ENCODE peak calls at places on chromosomes 7 and 10, in four cellular contexts. S is breast epithelium, A is heart left ventricle, X is A549. M is an unnamed sample. For H3K4me1, the result is how much of the 10 kb centered on the place peaks cover.

GRCh38 chr10:13984647-13985155 is 346.0 kb downstream of the FRMD4A start:
- DNase-seq in X (peak), S (no peak), A (no peak), M (no peak)

GRCh38 chr7:112292162-112292561 is 85.7 kb downstream of the ZNF277 start:
- DNase-seq in A (no peak), S (no peak), X (no peak), M (no peak)

GRCh38 chr10:32938554-32939061 is 19.4 kb downstream of the ITGB1 start:
- DNase-seq in X (peak), A (peak), S (no peak), M (peak)

GRCh38 chr7:86978804-86979506 is 80.5 kb downstream of the ELAPOR2 start:
- DNase-seq in A (no peak), X (no peak), S (no peak), M (no peak)

GRCh38 chr10:37885850-37886249 is 28.4 kb upstream of the ZNF248 start:
- DNase-seq in A (no peak), S (no peak), X (no peak), M (no peak)

GRCh38 chr7:149354119-149354518 is 92.1 kb downstream of the ZNF783 start:
- DNase-seq in X (no peak), A (no peak), S (no peak), M (no peak)

GRCh38 chr10:103273026-103273425 is 3.9 kb upstream of the INA start:
- DNase-seq in A (peak), X (peak), S (no peak), M (no peak)

GRCh38 chr10:34112431-34112830 is 702.7 kb downstream of the PARD3 start:
- DNase-seq in A (no peak), S (no peak), X (no peak), M (no peak)

GRCh38 chr10:60099998-60100747 is 193.8 kb upstream of the CCDC6 start:
- DNase-seq in S (no peak), A (no peak), X (peak), M (no peak)

GRCh38 chr7:93115796-93116195 is 2.0 kb downstream of the SAMD9 start:
- DNase-seq in A (no peak), S (no peak), X (peak), M (no peak)

GRCh38 chr7:1124816-1125602 is 35.0 kb downstream of the ZFAND2A start:
- DNase-seq in X (no peak), S (peak), A (peak), M (peak)

GRCh38 chr7:130897515-130898419 is 163.8 kb upstream of the KLF14 start:
- DNase-seq in A (no peak), X (no peak), S (no peak), M (no peak)

GRCh38 chr7:27745064-27745583 is 5.2 kb downstream of the TAX1BP1 start:
- DNase-seq in X (peak), S (no peak), A (no peak), M (no peak)

GRCh38 chr7:122166708-122167107 is 22.7 kb upstream of the AASS start:
- DNase-seq in A (no peak), X (no peak), S (no peak), M (no peak)

GRCh38 chr7:34723866-34724490 is 66.0 kb downstream of the NPSR1 start:
- DNase-seq in A (no peak), X (no peak), S (no peak), M (no peak)

GRCh38 chr7:95993420-95993819 is 221.1 kb downstream of the DYNC1I1 start:
- DNase-seq in S (no peak), X (no peak), A (no peak), M (no peak)

GRCh38 chr7:115869225-115869624 is 161.3 kb downstream of the TFEC start:
- DNase-seq in X (no peak), S (no peak), A (no peak), M (no peak)

GRCh38 chr7:41869091-41869490 is 166.2 kb upstream of the INHBA start:
- DNase-seq in S (no peak), A (no peak), X (no peak), M (no peak)
- H3K27ac ChIP-seq in S (no peak), A (no peak), X (no peak), M (no peak)

DNA sequence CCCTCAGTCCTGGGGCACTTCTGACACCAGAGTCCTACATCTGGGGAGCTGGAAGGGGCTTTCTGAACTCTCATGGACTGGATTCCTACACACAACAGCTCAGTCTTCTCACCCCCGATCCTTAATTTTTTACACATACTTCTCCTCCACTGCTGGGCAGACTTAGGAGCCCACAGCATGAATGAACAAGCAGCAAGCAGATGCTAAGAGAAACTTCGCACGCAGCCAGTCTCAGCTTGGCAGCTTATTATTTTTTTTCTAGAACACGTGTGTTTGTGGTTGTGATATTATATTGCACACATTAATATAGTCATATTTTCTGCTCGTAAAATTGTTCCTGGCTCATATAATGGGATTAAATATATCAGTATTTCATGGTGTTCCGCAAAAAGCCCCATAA is 50.9 kb upstream of the LOXL4 start:
- DNase-seq in S (no peak), X (no peak), A (no peak), M (no peak)
- H3K4me1 ChIP-seq in S (under half), X (under half), A (under half), M (under half)

GRCh38 chr7:45525057-45525456 is 49.1 kb upstream of the ADCY1 start:
- DNase-seq in S (no peak), X (no peak), A (no peak), M (no peak)

GRCh38 chr7:45524373-45524913 is 49.7 kb upstream of the ADCY1 start:
- DNase-seq in A (no peak), X (no peak), S (no peak), M (no peak)
- H3K4me3 ChIP-seq in A (no peak), X (no peak), S (no peak), M (no peak)

GRCh38 chr7:128404826-128405344 is 4.9 kb downstream of the IMPDH1 start:
- DNase-seq in A (no peak), X (no peak), S (no peak), M (no peak)

GRCh38 chr7:128407751-128408708 is 1.8 kb downstream of the IMPDH1 start:
- DNase-seq in X (no peak), S (no peak), A (no peak), M (no peak)

GRCh38 chr7:128406986-128407589 is 2.7 kb downstream of the IMPDH1 start:
- DNase-seq in A (no peak), S (no peak), X (no peak), M (no peak)

GRCh38 chr7:128405345-128406146 is 4.2 kb downstream of the IMPDH1 start:
- DNase-seq in X (no peak), S (no peak), A (peak), M (peak)

DNA sequence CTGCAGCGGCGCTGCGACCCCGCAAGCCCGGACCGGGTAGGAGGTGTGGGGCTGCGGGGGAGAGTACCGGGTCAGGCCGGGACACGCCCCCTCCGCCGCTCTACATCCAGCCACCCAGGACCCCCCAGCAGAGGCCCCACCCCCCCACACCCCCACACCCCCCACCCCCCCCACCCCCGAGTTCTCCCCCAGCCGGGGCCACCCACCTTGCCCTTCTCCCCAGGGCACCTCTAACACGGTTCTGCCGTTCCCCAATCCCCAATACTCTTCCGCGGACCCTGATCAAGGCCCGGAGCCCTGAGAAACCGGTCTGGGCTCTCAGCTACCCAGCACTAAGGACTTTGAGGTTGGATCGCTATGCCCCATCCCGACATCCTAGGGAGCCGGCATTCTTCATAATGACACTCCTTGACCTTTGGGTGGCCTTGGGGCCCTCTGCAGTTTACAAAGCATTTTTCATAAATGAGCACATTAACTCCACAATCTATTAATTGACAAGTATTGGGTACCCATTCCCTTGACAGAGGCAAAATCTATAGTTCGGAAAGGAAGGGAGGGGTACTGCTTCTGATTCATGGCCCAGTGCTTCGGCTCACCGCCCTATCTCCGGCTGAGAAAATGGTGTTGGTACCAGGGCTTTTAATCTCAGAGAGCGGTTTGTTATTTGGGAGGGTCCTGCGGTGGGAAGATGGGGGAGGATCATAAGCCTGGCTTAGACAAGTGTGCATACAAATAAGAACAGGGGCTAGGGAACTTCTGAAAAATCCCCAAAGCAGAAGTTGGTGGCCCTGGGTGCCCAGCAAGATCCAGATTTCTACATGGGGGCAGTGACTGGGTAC is 3.4 kb downstream of the IMPDH1 start:
- DNase-seq in X (no peak), A (no peak), S (no peak), M (no peak)
- H3K27ac ChIP-seq in X (peak), A (no peak), S (peak), M (no peak)